ENCODE peak calls at places on chromosomes 13 and 19, in nine cellular contexts. T is C1 segment of cervical spinal cord; W is IMR-90; I is stimulated activated CD8-positive, alpha-beta memory T cell treated with anti-CD3 and anti-CD28 coated beads, Interleukin-7, amount 100 ng/mL, for 1 hour; H is ELR; R is heart right ventricle; S is NCI-H1105; M is cardiac fibroblast; K is NCI-H2107. Z is an unnamed sample.

GRCh38 chr19:4197625-4198466 is 15.4 kb downstream of the ANKRD24 start:
- DNase-seq in M (no peak), I (no peak), T (no peak), K (no peak), H (no peak), S (no peak), R (no peak), W (no peak), Z (no peak)

GRCh38 chr13:105817011-105817410 is 718.5 kb downstream of the EFNB2 start:
- DNase-seq in M (no peak), S (no peak), R (no peak), W (no peak), K (no peak), I (no peak), H (no peak), T (no peak), Z (no peak)

GRCh38 chr13:102945324-102945815 is 99.5 kb downstream of the ERCC5 start:
- DNase-seq in M (no peak), T (no peak), S (peak), H (no peak), I (no peak), R (no peak), W (no peak), K (no peak), Z (no peak)

GRCh38 chr13:39036212-39036611 is 1.7 kb downstream of the PROSER1 start:
- DNase-seq in W (peak), K (no peak), I (no peak), S (no peak), R (no peak), T (no peak), H (peak), M (peak), Z (no peak)

GRCh38 chr19:36436531-36436930 is 18.1 kb upstream of the ZFP82 start:
- DNase-seq in R (no peak), H (peak), S (no peak), K (no peak), W (no peak), M (no peak), I (no peak), T (no peak), Z (no peak)

GRCh38 chr13:77872995-77873394 is 45.6 kb downstream of the EDNRB start:
- DNase-seq in R (no peak), H (no peak), T (no peak), K (no peak), M (no peak), S (no peak), W (peak), I (no peak), Z (no peak)

GRCh38 chr13:108304170-108305068 is 34.9 kb downstream of the TNFSF13B start:
- DNase-seq in S (no peak), K (no peak), I (no peak), W (no peak), H (no peak), M (no peak), R (no peak), T (no peak), Z (no peak)

GRCh38 chr13:41809962-41810361 is 150.9 kb downstream of the VWA8 start:
- DNase-seq in W (no peak), M (no peak), S (no peak), H (no peak), I (no peak), R (no peak), T (no peak), K (no peak), Z (no peak)

GRCh38 chr19:10552596-10553053 is 8.9 kb downstream of the ATG4D start:
- DNase-seq in T (no peak), W (no peak), K (no peak), H (peak), S (no peak), M (peak), R (no peak), I (no peak), Z (no peak)

GRCh38 chr19:55406869-55407624 is 541 bp downstream of the UBE2S start:
- DNase-seq in T (no peak), W (no peak), I (no peak), K (no peak), R (no peak), H (peak), M (peak), S (peak), Z (no peak)

GRCh38 chr13:40389081-40389641 is 277.3 kb downstream of the FOXO1 start:
- DNase-seq in H (no peak), K (no peak), R (no peak), I (no peak), M (no peak), W (no peak), S (no peak), T (no peak), Z (no peak)

GRCh38 chr13:106373304-106373988 is 162.0 kb downstream of the EFNB2 start:
- DNase-seq in T (no peak), M (peak), H (peak), S (peak), K (peak), I (no peak), R (no peak), W (no peak), Z (no peak)

GRCh38 chr13:93368705-93369104 is 142.1 kb downstream of the GPC6 start:
- DNase-seq in I (no peak), M (no peak), R (no peak), H (no peak), S (no peak), T (no peak), K (no peak), W (no peak), Z (no peak)

GRCh38 chr19:52941941-52942370 is 18.7 kb upstream of the ZNF888 start:
- DNase-seq in K (no peak), S (peak), R (peak), I (no peak), W (peak), H (peak), T (no peak), M (peak), Z (no peak)

GRCh38 chr19:12095111-12095790 is 30.7 kb downstream of the ZNF844 start:
- DNase-seq in R (no peak), M (peak), K (no peak), T (no peak), W (peak), H (peak), S (no peak), I (no peak), Z (no peak)

Z was measured in ascending aorta.